ENCODE peak calls at places on chromosomes 1 and 21, in nine cellular contexts. One of them, this sample, is unnamed.

GRCh38 chr1:215594640-215595039 is 27.5 kb downstream of the KCTD3 start:
- DNase-seq in germinal center: no peak
- DNase-seq in HepG2: no peak
- DNase-seq in hypothalamus: no peak
- DNase-seq in activated gamma-delta T cell: no peak
- DNase-seq in Daoy: no peak
- DNase-seq in DMS153: no peak
- DNase-seq in NCI-H1048: no peak
- DNase-seq in left cardiac atrium: no peak
- DNase-seq in this sample: no peak

GRCh38 chr1:94927405-94928175 is 680 bp upstream of the CNN3 start:
- DNase-seq in Daoy: peak; percentile 72
- DNase-seq in hypothalamus: no peak
- DNase-seq in left cardiac atrium: no peak
- DNase-seq in HepG2: peak; percentile 59
- DNase-seq in activated gamma-delta T cell: no peak
- DNase-seq in NCI-H1048: no peak
- DNase-seq in germinal center: no peak
- DNase-seq in DMS153: no peak
- DNase-seq in this sample: peak; percentile 42

GRCh38 chr1:235818632-235819136 is 48.0 kb downstream of the LYST start:
- DNase-seq in NCI-H1048: no peak
- DNase-seq in HepG2: no peak
- DNase-seq in Daoy: no peak
- DNase-seq in hypothalamus: no peak
- DNase-seq in germinal center: no peak
- DNase-seq in activated gamma-delta T cell: no peak
- DNase-seq in left cardiac atrium: no peak
- DNase-seq in DMS153: no peak
- DNase-seq in this sample: no peak

GRCh38 chr1:67614511-67614934 is 70.5 kb upstream of the GADD45A start:
- DNase-seq in germinal center: no peak
- DNase-seq in DMS153: no peak
- DNase-seq in Daoy: no peak
- DNase-seq in hypothalamus: no peak
- DNase-seq in activated gamma-delta T cell: no peak
- DNase-seq in HepG2: no peak
- DNase-seq in left cardiac atrium: no peak
- DNase-seq in NCI-H1048: no peak
- DNase-seq in this sample: no peak

GRCh38 chr1:226754097-226754496 is 15.0 kb upstream of the ITPKB start:
- DNase-seq in NCI-H1048: no peak
- DNase-seq in hypothalamus: no peak
- DNase-seq in HepG2: no peak
- DNase-seq in DMS153: no peak
- DNase-seq in activated gamma-delta T cell: no peak
- DNase-seq in Daoy: no peak
- DNase-seq in left cardiac atrium: no peak
- DNase-seq in germinal center: no peak
- DNase-seq in this sample: no peak

GRCh38 chr21:46551636-46552241 is 53.1 kb downstream of the S100B start:
- DNase-seq in DMS153: no peak
- DNase-seq in NCI-H1048: no peak
- DNase-seq in hypothalamus: no peak
- DNase-seq in left cardiac atrium: no peak
- DNase-seq in germinal center: peak; percentile 35
- DNase-seq in activated gamma-delta T cell: peak; percentile 27
- DNase-seq in Daoy: no peak
- DNase-seq in HepG2: no peak
- DNase-seq in this sample: no peak

GRCh38 chr1:40664791-40665190 is 691 bp downstream of the RIMS3 start:
- DNase-seq in activated gamma-delta T cell: no peak
- DNase-seq in Daoy: no peak
- DNase-seq in left cardiac atrium: no peak
- DNase-seq in HepG2: no peak
- DNase-seq in germinal center: no peak
- DNase-seq in hypothalamus: no peak
- DNase-seq in DMS153: no peak
- DNase-seq in NCI-H1048: no peak
- DNase-seq in this sample: no peak

GRCh38 chr1:50929376-50929958 is 30.6 kb downstream of the FAF1 start:
- DNase-seq in Daoy: no peak
- DNase-seq in HepG2: peak; percentile 47
- DNase-seq in activated gamma-delta T cell: no peak
- DNase-seq in DMS153: no peak
- DNase-seq in germinal center: no peak
- DNase-seq in left cardiac atrium: no peak
- DNase-seq in hypothalamus: no peak
- DNase-seq in NCI-H1048: no peak
- DNase-seq in this sample: peak; percentile 5

This sample was measured in NT2/D1.